ENCODE peak calls at places on chromosomes 4 and X, in seven cellular contexts. One of them, this sample, is unnamed.

GRCh38 chr4:76354517-76355473 is 48.3 kb downstream of the STBD1 start:
- DNase-seq in activated naive CD8-positive, alpha-beta T cell treated with anti-CD3 and anti-CD28 coated beads, Interleukin-2, amount 50 U/mL, for 24 hours: peak; percentile 9
- DNase-seq in fibroblast of the conjunctiva: no peak
- DNase-seq in activated CD4-positive, CD25-positive, alpha-beta regulatory T cell treated with anti-CD3 and anti-CD28 coated beads, Interleukin-2, amount 50 U/mL, for 72 hours: no peak
- DNase-seq in ecto neural progenitor cell: no peak
- DNase-seq in osteocyte: no peak
- DNase-seq in H4: no peak
- DNase-seq in this sample: no peak

GRCh38 chrX:40039887-40040286 is 57.9 kb downstream of the BCOR start:
- DNase-seq in activated naive CD8-positive, alpha-beta T cell treated with anti-CD3 and anti-CD28 coated beads, Interleukin-2, amount 50 U/mL, for 24 hours: no peak
- DNase-seq in fibroblast of the conjunctiva: no peak
- DNase-seq in activated CD4-positive, CD25-positive, alpha-beta regulatory T cell treated with anti-CD3 and anti-CD28 coated beads, Interleukin-2, amount 50 U/mL, for 72 hours: no peak
- DNase-seq in ecto neural progenitor cell: no peak
- DNase-seq in osteocyte: no peak
- DNase-seq in H4: no peak
- DNase-seq in this sample: no peak

GRCh38 chr4:76658231-76659102 is 223.4 kb downstream of the SHROOM3 start:
- DNase-seq in activated naive CD8-positive, alpha-beta T cell treated with anti-CD3 and anti-CD28 coated beads, Interleukin-2, amount 50 U/mL, for 24 hours: no peak
- DNase-seq in fibroblast of the conjunctiva: peak; percentile 49
- DNase-seq in activated CD4-positive, CD25-positive, alpha-beta regulatory T cell treated with anti-CD3 and anti-CD28 coated beads, Interleukin-2, amount 50 U/mL, for 72 hours: no peak
- DNase-seq in ecto neural progenitor cell: no peak
- DNase-seq in osteocyte: no peak
- DNase-seq in H4: peak; percentile 75
- DNase-seq in this sample: no peak

GRCh38 chrX:68599256-68600152 is 48.0 kb upstream of the STARD8 start:
- DNase-seq in activated naive CD8-positive, alpha-beta T cell treated with anti-CD3 and anti-CD28 coated beads, Interleukin-2, amount 50 U/mL, for 24 hours: peak; percentile 2
- DNase-seq in fibroblast of the conjunctiva: no peak
- DNase-seq in activated CD4-positive, CD25-positive, alpha-beta regulatory T cell treated with anti-CD3 and anti-CD28 coated beads, Interleukin-2, amount 50 U/mL, for 72 hours: no peak
- DNase-seq in ecto neural progenitor cell: no peak
- DNase-seq in osteocyte: no peak
- DNase-seq in H4: no peak
- DNase-seq in this sample: no peak

GRCh38 chr4:167966161-167966560 is 126.2 kb upstream of the ANXA10 start:
- DNase-seq in activated naive CD8-positive, alpha-beta T cell treated with anti-CD3 and anti-CD28 coated beads, Interleukin-2, amount 50 U/mL, for 24 hours: no peak
- DNase-seq in fibroblast of the conjunctiva: no peak
- DNase-seq in activated CD4-positive, CD25-positive, alpha-beta regulatory T cell treated with anti-CD3 and anti-CD28 coated beads, Interleukin-2, amount 50 U/mL, for 72 hours: no peak
- DNase-seq in ecto neural progenitor cell: no peak
- DNase-seq in osteocyte: no peak
- DNase-seq in H4: peak; percentile 40
- DNase-seq in this sample: no peak

GRCh38 chr4:5045099-5045498 is 6.2 kb upstream of the STK32B start:
- DNase-seq in activated naive CD8-positive, alpha-beta T cell treated with anti-CD3 and anti-CD28 coated beads, Interleukin-2, amount 50 U/mL, for 24 hours: no peak
- DNase-seq in fibroblast of the conjunctiva: no peak
- DNase-seq in activated CD4-positive, CD25-positive, alpha-beta regulatory T cell treated with anti-CD3 and anti-CD28 coated beads, Interleukin-2, amount 50 U/mL, for 72 hours: no peak
- DNase-seq in ecto neural progenitor cell: no peak
- DNase-seq in osteocyte: no peak
- DNase-seq in H4: no peak
- DNase-seq in this sample: no peak

GRCh38 chr4:88320780-88321373 is 36.5 kb upstream of the PPM1K start:
- DNase-seq in activated naive CD8-positive, alpha-beta T cell treated with anti-CD3 and anti-CD28 coated beads, Interleukin-2, amount 50 U/mL, for 24 hours: peak; percentile 27
- DNase-seq in fibroblast of the conjunctiva: no peak
- DNase-seq in activated CD4-positive, CD25-positive, alpha-beta regulatory T cell treated with anti-CD3 and anti-CD28 coated beads, Interleukin-2, amount 50 U/mL, for 72 hours: peak; percentile 33
- DNase-seq in ecto neural progenitor cell: no peak
- DNase-seq in osteocyte: no peak
- DNase-seq in H4: peak; percentile 8
- DNase-seq in this sample: no peak

GRCh38 chr4:179867300-179867878 is 2375.8 kb upstream of the TENM3 start:
- DNase-seq in activated naive CD8-positive, alpha-beta T cell treated with anti-CD3 and anti-CD28 coated beads, Interleukin-2, amount 50 U/mL, for 24 hours: peak; percentile 33
- DNase-seq in fibroblast of the conjunctiva: peak; percentile 4
- DNase-seq in activated CD4-positive, CD25-positive, alpha-beta regulatory T cell treated with anti-CD3 and anti-CD28 coated beads, Interleukin-2, amount 50 U/mL, for 72 hours: no peak
- DNase-seq in ecto neural progenitor cell: peak; percentile 81
- DNase-seq in osteocyte: no peak
- DNase-seq in H4: peak; percentile 78
- DNase-seq in this sample: no peak

GRCh38 chr4:150297861-150298474 is 219.7 kb downstream of the DCLK2 start:
- DNase-seq in activated naive CD8-positive, alpha-beta T cell treated with anti-CD3 and anti-CD28 coated beads, Interleukin-2, amount 50 U/mL, for 24 hours: peak; percentile 15
- DNase-seq in fibroblast of the conjunctiva: peak; percentile 64
- DNase-seq in activated CD4-positive, CD25-positive, alpha-beta regulatory T cell treated with anti-CD3 and anti-CD28 coated beads, Interleukin-2, amount 50 U/mL, for 72 hours: no peak
- DNase-seq in ecto neural progenitor cell: no peak
- DNase-seq in osteocyte: no peak
- DNase-seq in H4: peak; percentile 39
- DNase-seq in this sample: no peak

GRCh38 chr4:183443609-183444148 is 757 bp upstream of the CDKN2AIP start:
- DNase-seq in activated naive CD8-positive, alpha-beta T cell treated with anti-CD3 and anti-CD28 coated beads, Interleukin-2, amount 50 U/mL, for 24 hours: peak; percentile 52
- DNase-seq in fibroblast of the conjunctiva: no peak
- DNase-seq in activated CD4-positive, CD25-positive, alpha-beta regulatory T cell treated with anti-CD3 and anti-CD28 coated beads, Interleukin-2, amount 50 U/mL, for 72 hours: no peak
- DNase-seq in ecto neural progenitor cell: no peak
- DNase-seq in osteocyte: no peak
- DNase-seq in H4: peak; percentile 43
- DNase-seq in this sample: no peak

GRCh38 chr4:169664615-169665014 is 44.2 kb downstream of the CLCN3 start:
- DNase-seq in activated naive CD8-positive, alpha-beta T cell treated with anti-CD3 and anti-CD28 coated beads, Interleukin-2, amount 50 U/mL, for 24 hours: no peak
- DNase-seq in fibroblast of the conjunctiva: no peak
- DNase-seq in activated CD4-positive, CD25-positive, alpha-beta regulatory T cell treated with anti-CD3 and anti-CD28 coated beads, Interleukin-2, amount 50 U/mL, for 72 hours: no peak
- DNase-seq in ecto neural progenitor cell: no peak
- DNase-seq in osteocyte: no peak
- DNase-seq in H4: no peak
- DNase-seq in this sample: no peak

GRCh38 chr4:30620711-30621110 is 99.5 kb upstream of the PCDH7 start:
- DNase-seq in activated naive CD8-positive, alpha-beta T cell treated with anti-CD3 and anti-CD28 coated beads, Interleukin-2, amount 50 U/mL, for 24 hours: no peak
- DNase-seq in fibroblast of the conjunctiva: no peak
- DNase-seq in activated CD4-positive, CD25-positive, alpha-beta regulatory T cell treated with anti-CD3 and anti-CD28 coated beads, Interleukin-2, amount 50 U/mL, for 72 hours: no peak
- DNase-seq in ecto neural progenitor cell: no peak
- DNase-seq in osteocyte: no peak
- DNase-seq in H4: no peak
- DNase-seq in this sample: no peak

GRCh38 chrX:153946910-153947769 is 2.7 kb upstream of the RENBP start:
- DNase-seq in activated naive CD8-positive, alpha-beta T cell treated with anti-CD3 and anti-CD28 coated beads, Interleukin-2, amount 50 U/mL, for 24 hours: peak; percentile 78
- DNase-seq in fibroblast of the conjunctiva: peak; percentile 65
- DNase-seq in activated CD4-positive, CD25-positive, alpha-beta regulatory T cell treated with anti-CD3 and anti-CD28 coated beads, Interleukin-2, amount 50 U/mL, for 72 hours: peak; percentile 72
- DNase-seq in ecto neural progenitor cell: peak; percentile 78
- DNase-seq in osteocyte: peak; percentile 93
- DNase-seq in H4: peak; percentile 71
- DNase-seq in this sample: peak; percentile 14

GRCh38 chr4:80492761-80493160 is 157.2 kb downstream of the CFAP299 start:
- DNase-seq in activated naive CD8-positive, alpha-beta T cell treated with anti-CD3 and anti-CD28 coated beads, Interleukin-2, amount 50 U/mL, for 24 hours: peak; percentile 14
- DNase-seq in fibroblast of the conjunctiva: no peak
- DNase-seq in activated CD4-positive, CD25-positive, alpha-beta regulatory T cell treated with anti-CD3 and anti-CD28 coated beads, Interleukin-2, amount 50 U/mL, for 72 hours: peak; percentile 33
- DNase-seq in ecto neural progenitor cell: no peak
- DNase-seq in osteocyte: no peak
- DNase-seq in H4: peak; percentile 15
- DNase-seq in this sample: no peak

GRCh38 chr4:60296381-60296780 is 903.7 kb upstream of the ADGRL3 start:
- DNase-seq in activated naive CD8-positive, alpha-beta T cell treated with anti-CD3 and anti-CD28 coated beads, Interleukin-2, amount 50 U/mL, for 24 hours: no peak
- DNase-seq in fibroblast of the conjunctiva: peak; percentile 12
- DNase-seq in activated CD4-positive, CD25-positive, alpha-beta regulatory T cell treated with anti-CD3 and anti-CD28 coated beads, Interleukin-2, amount 50 U/mL, for 72 hours: no peak
- DNase-seq in ecto neural progenitor cell: no peak
- DNase-seq in osteocyte: no peak
- DNase-seq in H4: no peak
- DNase-seq in this sample: no peak

GRCh38 chr4:153514001-153514526 is 47.9 kb downstream of the TMEM131L start:
- DNase-seq in activated naive CD8-positive, alpha-beta T cell treated with anti-CD3 and anti-CD28 coated beads, Interleukin-2, amount 50 U/mL, for 24 hours: no peak
- DNase-seq in fibroblast of the conjunctiva: peak; percentile 67
- DNase-seq in activated CD4-positive, CD25-positive, alpha-beta regulatory T cell treated with anti-CD3 and anti-CD28 coated beads, Interleukin-2, amount 50 U/mL, for 72 hours: no peak
- DNase-seq in ecto neural progenitor cell: no peak
- DNase-seq in osteocyte: no peak
- DNase-seq in H4: peak; percentile 14
- DNase-seq in this sample: no peak

GRCh38 chr4:16858275-16858752 is 40.1 kb downstream of the LDB2 start:
- DNase-seq in activated naive CD8-positive, alpha-beta T cell treated with anti-CD3 and anti-CD28 coated beads, Interleukin-2, amount 50 U/mL, for 24 hours: no peak
- DNase-seq in fibroblast of the conjunctiva: no peak
- DNase-seq in activated CD4-positive, CD25-positive, alpha-beta regulatory T cell treated with anti-CD3 and anti-CD28 coated beads, Interleukin-2, amount 50 U/mL, for 72 hours: no peak
- DNase-seq in ecto neural progenitor cell: no peak
- DNase-seq in osteocyte: no peak
- DNase-seq in H4: peak; percentile 81
- DNase-seq in this sample: no peak

GRCh38 chr4:7196283-7196651 is 3.9 kb downstream of the SORCS2 start:
- DNase-seq in activated naive CD8-positive, alpha-beta T cell treated with anti-CD3 and anti-CD28 coated beads, Interleukin-2, amount 50 U/mL, for 24 hours: no peak
- DNase-seq in fibroblast of the conjunctiva: no peak
- DNase-seq in activated CD4-positive, CD25-positive, alpha-beta regulatory T cell treated with anti-CD3 and anti-CD28 coated beads, Interleukin-2, amount 50 U/mL, for 72 hours: no peak
- DNase-seq in ecto neural progenitor cell: peak; percentile 39
- DNase-seq in osteocyte: no peak
- DNase-seq in H4: no peak
- DNase-seq in this sample: no peak

GRCh38 chrX:56797966-56798711 is 69.1 kb downstream of the NBDY start:
- DNase-seq in activated naive CD8-positive, alpha-beta T cell treated with anti-CD3 and anti-CD28 coated beads, Interleukin-2, amount 50 U/mL, for 24 hours: peak; percentile 17
- DNase-seq in fibroblast of the conjunctiva: no peak
- DNase-seq in activated CD4-positive, CD25-positive, alpha-beta regulatory T cell treated with anti-CD3 and anti-CD28 coated beads, Interleukin-2, amount 50 U/mL, for 72 hours: no peak
- DNase-seq in ecto neural progenitor cell: peak; percentile 23
- DNase-seq in osteocyte: peak; percentile 38
- DNase-seq in H4: peak; percentile 25
- DNase-seq in this sample: no peak

GRCh38 chrX:46912098-46912672 is at the start of gene JADE3:
- DNase-seq in activated naive CD8-positive, alpha-beta T cell treated with anti-CD3 and anti-CD28 coated beads, Interleukin-2, amount 50 U/mL, for 24 hours: peak; percentile 35
- DNase-seq in fibroblast of the conjunctiva: no peak
- DNase-seq in activated CD4-positive, CD25-positive, alpha-beta regulatory T cell treated with anti-CD3 and anti-CD28 coated beads, Interleukin-2, amount 50 U/mL, for 72 hours: peak; percentile 31
- DNase-seq in ecto neural progenitor cell: peak; percentile 83
- DNase-seq in osteocyte: peak; percentile 89
- DNase-seq in H4: peak; percentile 69
- DNase-seq in this sample: peak; percentile 76

GRCh38 chr4:151538963-151539362 is 130.0 kb downstream of the FHIP1A start:
- DNase-seq in activated naive CD8-positive, alpha-beta T cell treated with anti-CD3 and anti-CD28 coated beads, Interleukin-2, amount 50 U/mL, for 24 hours: no peak
- DNase-seq in fibroblast of the conjunctiva: no peak
- DNase-seq in activated CD4-positive, CD25-positive, alpha-beta regulatory T cell treated with anti-CD3 and anti-CD28 coated beads, Interleukin-2, amount 50 U/mL, for 72 hours: no peak
- DNase-seq in ecto neural progenitor cell: no peak
- DNase-seq in osteocyte: no peak
- DNase-seq in H4: no peak
- DNase-seq in this sample: no peak

GRCh38 chrX:138945219-138945618 is 233.7 kb upstream of the FGF13 start:
- DNase-seq in activated naive CD8-positive, alpha-beta T cell treated with anti-CD3 and anti-CD28 coated beads, Interleukin-2, amount 50 U/mL, for 24 hours: no peak
- DNase-seq in fibroblast of the conjunctiva: no peak
- DNase-seq in activated CD4-positive, CD25-positive, alpha-beta regulatory T cell treated with anti-CD3 and anti-CD28 coated beads, Interleukin-2, amount 50 U/mL, for 72 hours: no peak
- DNase-seq in ecto neural progenitor cell: no peak
- DNase-seq in osteocyte: no peak
- DNase-seq in H4: no peak
- DNase-seq in this sample: no peak

GRCh38 chr4:3666263-3666662 is 99.9 kb upstream of the ADRA2C start:
- DNase-seq in activated naive CD8-positive, alpha-beta T cell treated with anti-CD3 and anti-CD28 coated beads, Interleukin-2, amount 50 U/mL, for 24 hours: no peak
- DNase-seq in fibroblast of the conjunctiva: no peak
- DNase-seq in activated CD4-positive, CD25-positive, alpha-beta regulatory T cell treated with anti-CD3 and anti-CD28 coated beads, Interleukin-2, amount 50 U/mL, for 72 hours: no peak
- DNase-seq in ecto neural progenitor cell: no peak
- DNase-seq in osteocyte: no peak
- DNase-seq in H4: no peak
- DNase-seq in this sample: no peak

GRCh38 chr4:97498875-97499274 is 644.4 kb downstream of the STPG2 start:
- DNase-seq in activated naive CD8-positive, alpha-beta T cell treated with anti-CD3 and anti-CD28 coated beads, Interleukin-2, amount 50 U/mL, for 24 hours: no peak
- DNase-seq in fibroblast of the conjunctiva: no peak
- DNase-seq in activated CD4-positive, CD25-positive, alpha-beta regulatory T cell treated with anti-CD3 and anti-CD28 coated beads, Interleukin-2, amount 50 U/mL, for 72 hours: no peak
- DNase-seq in ecto neural progenitor cell: no peak
- DNase-seq in osteocyte: no peak
- DNase-seq in H4: peak; percentile 70
- DNase-seq in this sample: no peak

GRCh38 chr4:71389149-71389840 is 50.5 kb downstream of the SLC4A4 start:
- DNase-seq in activated naive CD8-positive, alpha-beta T cell treated with anti-CD3 and anti-CD28 coated beads, Interleukin-2, amount 50 U/mL, for 24 hours: no peak
- DNase-seq in fibroblast of the conjunctiva: peak; percentile 66
- DNase-seq in activated CD4-positive, CD25-positive, alpha-beta regulatory T cell treated with anti-CD3 and anti-CD28 coated beads, Interleukin-2, amount 50 U/mL, for 72 hours: no peak
- DNase-seq in ecto neural progenitor cell: no peak
- DNase-seq in osteocyte: no peak
- DNase-seq in H4: peak; percentile 6
- DNase-seq in this sample: no peak

GRCh38 chr4:142416711-142417275 is 429.3 kb downstream of the INPP4B start:
- DNase-seq in activated naive CD8-positive, alpha-beta T cell treated with anti-CD3 and anti-CD28 coated beads, Interleukin-2, amount 50 U/mL, for 24 hours: no peak
- DNase-seq in fibroblast of the conjunctiva: no peak
- DNase-seq in activated CD4-positive, CD25-positive, alpha-beta regulatory T cell treated with anti-CD3 and anti-CD28 coated beads, Interleukin-2, amount 50 U/mL, for 72 hours: no peak
- DNase-seq in ecto neural progenitor cell: no peak
- DNase-seq in osteocyte: no peak
- DNase-seq in H4: no peak
- DNase-seq in this sample: no peak

GRCh38 chrX:153967536-153968214 is 3.9 kb downstream of the HCFC1 start:
- DNase-seq in activated naive CD8-positive, alpha-beta T cell treated with anti-CD3 and anti-CD28 coated beads, Interleukin-2, amount 50 U/mL, for 24 hours: no peak
- DNase-seq in fibroblast of the conjunctiva: no peak
- DNase-seq in activated CD4-positive, CD25-positive, alpha-beta regulatory T cell treated with anti-CD3 and anti-CD28 coated beads, Interleukin-2, amount 50 U/mL, for 72 hours: no peak
- DNase-seq in ecto neural progenitor cell: no peak
- DNase-seq in osteocyte: no peak
- DNase-seq in H4: no peak
- DNase-seq in this sample: no peak

GRCh38 chrX:39418936-39419659 is 617.8 kb downstream of the MID1IP1 start:
- DNase-seq in activated naive CD8-positive, alpha-beta T cell treated with anti-CD3 and anti-CD28 coated beads, Interleukin-2, amount 50 U/mL, for 24 hours: no peak
- DNase-seq in fibroblast of the conjunctiva: no peak
- DNase-seq in activated CD4-positive, CD25-positive, alpha-beta regulatory T cell treated with anti-CD3 and anti-CD28 coated beads, Interleukin-2, amount 50 U/mL, for 72 hours: no peak
- DNase-seq in ecto neural progenitor cell: no peak
- DNase-seq in osteocyte: no peak
- DNase-seq in H4: no peak
- DNase-seq in this sample: no peak

GRCh38 chr4:153486281-153487151 is 20.4 kb downstream of the TMEM131L start:
- DNase-seq in activated naive CD8-positive, alpha-beta T cell treated with anti-CD3 and anti-CD28 coated beads, Interleukin-2, amount 50 U/mL, for 24 hours: no peak
- DNase-seq in fibroblast of the conjunctiva: peak; percentile 43
- DNase-seq in activated CD4-positive, CD25-positive, alpha-beta regulatory T cell treated with anti-CD3 and anti-CD28 coated beads, Interleukin-2, amount 50 U/mL, for 72 hours: no peak
- DNase-seq in ecto neural progenitor cell: no peak
- DNase-seq in osteocyte: peak; percentile 68
- DNase-seq in H4: peak; percentile 37
- DNase-seq in this sample: no peak

GRCh38 chr4:78121338-78121904 is 64.3 kb downstream of the FRAS1 start:
- DNase-seq in activated naive CD8-positive, alpha-beta T cell treated with anti-CD3 and anti-CD28 coated beads, Interleukin-2, amount 50 U/mL, for 24 hours: no peak
- DNase-seq in fibroblast of the conjunctiva: no peak
- DNase-seq in activated CD4-positive, CD25-positive, alpha-beta regulatory T cell treated with anti-CD3 and anti-CD28 coated beads, Interleukin-2, amount 50 U/mL, for 72 hours: no peak
- DNase-seq in ecto neural progenitor cell: no peak
- DNase-seq in osteocyte: no peak
- DNase-seq in H4: no peak
- DNase-seq in this sample: no peak

GRCh38 chr4:132910226-132910748 is 238.8 kb upstream of the PCDH10 start:
- DNase-seq in activated naive CD8-positive, alpha-beta T cell treated with anti-CD3 and anti-CD28 coated beads, Interleukin-2, amount 50 U/mL, for 24 hours: no peak
- DNase-seq in fibroblast of the conjunctiva: no peak
- DNase-seq in activated CD4-positive, CD25-positive, alpha-beta regulatory T cell treated with anti-CD3 and anti-CD28 coated beads, Interleukin-2, amount 50 U/mL, for 72 hours: no peak
- DNase-seq in ecto neural progenitor cell: no peak
- DNase-seq in osteocyte: no peak
- DNase-seq in H4: no peak
- DNase-seq in this sample: no peak

GRCh38 chrX:54808109-54808604 is 612 bp downstream of the MAGED2 start:
- DNase-seq in activated naive CD8-positive, alpha-beta T cell treated with anti-CD3 and anti-CD28 coated beads, Interleukin-2, amount 50 U/mL, for 24 hours: peak; percentile 49
- DNase-seq in fibroblast of the conjunctiva: no peak
- DNase-seq in activated CD4-positive, CD25-positive, alpha-beta regulatory T cell treated with anti-CD3 and anti-CD28 coated beads, Interleukin-2, amount 50 U/mL, for 72 hours: no peak
- DNase-seq in ecto neural progenitor cell: peak; percentile 86
- DNase-seq in osteocyte: peak; percentile 91
- DNase-seq in H4: peak; percentile 56
- DNase-seq in this sample: peak; percentile 73

GRCh38 chr4:35559559-35560365 is 684.6 kb downstream of the ARAP2 start:
- DNase-seq in activated naive CD8-positive, alpha-beta T cell treated with anti-CD3 and anti-CD28 coated beads, Interleukin-2, amount 50 U/mL, for 24 hours: no peak
- DNase-seq in fibroblast of the conjunctiva: no peak
- DNase-seq in activated CD4-positive, CD25-positive, alpha-beta regulatory T cell treated with anti-CD3 and anti-CD28 coated beads, Interleukin-2, amount 50 U/mL, for 72 hours: no peak
- DNase-seq in ecto neural progenitor cell: no peak
- DNase-seq in osteocyte: no peak
- DNase-seq in H4: no peak
- DNase-seq in this sample: no peak

This sample was measured in NCI-H1930.